ENCODE peak calls at places on chromosomes 11 and 22, in five cellular contexts. One of them, this sample, is unnamed.

GRCh38 chr22:48037618-48038017 is 1275.2 kb downstream of the TBC1D22A start:
- DNase-seq in LoVo: no peak
- DNase-seq in effector memory CD8-positive, alpha-beta T cell: no peak
- DNase-seq in glutamatergic neuron: no peak
- DNase-seq in GM12878: no peak
- DNase-seq in this sample: no peak

GRCh38 chr11:111541209-111542061 is 915 bp downstream of the LAYN start:
- DNase-seq in LoVo: no peak
- DNase-seq in effector memory CD8-positive, alpha-beta T cell: no peak
- DNase-seq in glutamatergic neuron: peak; percentile 32
- DNase-seq in GM12878: no peak
- DNase-seq in this sample: no peak

GRCh38 chr11:88482871-88483301 is 145.3 kb upstream of the CTSC start:
- DNase-seq in LoVo: no peak
- DNase-seq in effector memory CD8-positive, alpha-beta T cell: no peak
- DNase-seq in glutamatergic neuron: no peak
- DNase-seq in GM12878: no peak
- DNase-seq in this sample: no peak

GRCh38 chr11:43010042-43010441 is 301.8 kb upstream of the API5 start:
- DNase-seq in LoVo: no peak
- DNase-seq in effector memory CD8-positive, alpha-beta T cell: no peak
- DNase-seq in glutamatergic neuron: no peak
- DNase-seq in GM12878: no peak
- DNase-seq in this sample: no peak

GRCh38 chr11:64314146-64314804 is 3.1 kb downstream of the TRMT112 start:
- DNase-seq in LoVo: no peak
- DNase-seq in effector memory CD8-positive, alpha-beta T cell: no peak
- DNase-seq in glutamatergic neuron: no peak
- DNase-seq in GM12878: no peak
- DNase-seq in this sample: no peak

GRCh38 chr11:128716231-128716630 is 22.4 kb downstream of the FLI1 start:
- DNase-seq in LoVo: no peak
- DNase-seq in effector memory CD8-positive, alpha-beta T cell: no peak
- DNase-seq in glutamatergic neuron: no peak
- DNase-seq in GM12878: no peak
- DNase-seq in this sample: no peak

GRCh38 chr22:45397806-45398205 is 15.6 kb downstream of the SMC1B start:
- DNase-seq in LoVo: no peak
- DNase-seq in effector memory CD8-positive, alpha-beta T cell: no peak
- DNase-seq in glutamatergic neuron: no peak
- DNase-seq in GM12878: no peak
- DNase-seq in this sample: no peak

GRCh38 chr11:79200398-79201070 is 240.3 kb downstream of the TENM4 start:
- DNase-seq in LoVo: no peak
- DNase-seq in effector memory CD8-positive, alpha-beta T cell: no peak
- DNase-seq in glutamatergic neuron: no peak
- DNase-seq in GM12878: no peak
- DNase-seq in this sample: no peak

GRCh38 chr22:41975299-41976069 is 6.2 kb downstream of the SEPTIN3 start:
- DNase-seq in LoVo: no peak
- DNase-seq in effector memory CD8-positive, alpha-beta T cell: no peak
- DNase-seq in glutamatergic neuron: no peak
- DNase-seq in GM12878: no peak
- DNase-seq in this sample: no peak

GRCh38 chr11:76551400-76551799 is 106.6 kb downstream of the EMSY start:
- DNase-seq in LoVo: no peak
- DNase-seq in effector memory CD8-positive, alpha-beta T cell: no peak
- DNase-seq in glutamatergic neuron: no peak
- DNase-seq in GM12878: no peak
- DNase-seq in this sample: no peak

GRCh38 chr11:90220391-90220790 is 2.5 kb downstream of the CHORDC1 start:
- DNase-seq in LoVo: no peak
- DNase-seq in effector memory CD8-positive, alpha-beta T cell: no peak
- DNase-seq in glutamatergic neuron: no peak
- DNase-seq in GM12878: no peak
- DNase-seq in this sample: no peak

GRCh38 chr11:38718049-38718448 is 2120.0 kb upstream of the RAG2 start:
- DNase-seq in LoVo: no peak
- DNase-seq in effector memory CD8-positive, alpha-beta T cell: no peak
- DNase-seq in glutamatergic neuron: no peak
- DNase-seq in GM12878: no peak
- DNase-seq in this sample: no peak

GRCh38 chr11:14148653-14149273 is 186.2 kb downstream of the SPON1 start:
- DNase-seq in LoVo: peak; percentile 23
- DNase-seq in effector memory CD8-positive, alpha-beta T cell: no peak
- DNase-seq in glutamatergic neuron: no peak
- DNase-seq in GM12878: no peak
- DNase-seq in this sample: peak; percentile 44

GRCh38 chr11:15123849-15124248 is 9.1 kb downstream of the INSC start:
- DNase-seq in LoVo: peak; percentile 24
- DNase-seq in effector memory CD8-positive, alpha-beta T cell: no peak
- DNase-seq in glutamatergic neuron: no peak
- DNase-seq in GM12878: no peak
- DNase-seq in this sample: no peak

GRCh38 chr11:67285541-67286498 is 3.3 kb upstream of the ANKRD13D start:
- DNase-seq in LoVo: no peak
- DNase-seq in effector memory CD8-positive, alpha-beta T cell: peak; percentile 54
- DNase-seq in glutamatergic neuron: no peak
- DNase-seq in GM12878: no peak
- DNase-seq in this sample: no peak

GRCh38 chr11:17383466-17383865 is 5.0 kb downstream of the KCNJ11 start:
- DNase-seq in LoVo: no peak
- DNase-seq in effector memory CD8-positive, alpha-beta T cell: no peak
- DNase-seq in glutamatergic neuron: no peak
- DNase-seq in GM12878: no peak
- DNase-seq in this sample: no peak

GRCh38 chr11:134528453-134528852 is 116.4 kb upstream of the B3GAT1 start:
- DNase-seq in LoVo: no peak
- DNase-seq in effector memory CD8-positive, alpha-beta T cell: no peak
- DNase-seq in glutamatergic neuron: no peak
- DNase-seq in GM12878: no peak
- DNase-seq in this sample: no peak

This sample was measured in NCI-H460.